ENCODE peak calls at places on chromosomes 1 and 21, in four cellular contexts. L is heart right ventricle, V is brain microvascular endothelial cell, M is stomach. H is an unnamed sample.

GRCh38 chr1:17167041-17167782 is 37.7 kb upstream of the PADI1 start:
- DNase-seq in M (no peak), L (no peak), V (no peak), H (no peak)

GRCh38 chr1:47547753-47548152 is 109.9 kb downstream of the FOXD2 start:
- DNase-seq in M (no peak), L (no peak), V (peak; percentile 11), H (no peak)

GRCh38 chr1:93810316-93810715 is 68.7 kb downstream of the DNTTIP2 start:
- DNase-seq in M (no peak), V (no peak), L (no peak), H (no peak)

GRCh38 chr1:248822148-248823032 is 3.3 kb downstream of the SH3BP5L start:
- DNase-seq in V (no peak), M (no peak), L (no peak), H (no peak)

GRCh38 chr21:14911351-14911750 is 153.4 kb downstream of the NRIP1 start:
- DNase-seq in M (no peak), V (no peak), L (no peak), H (no peak)

GRCh38 chr21:29647353-29647781 is 292.4 kb downstream of the GRIK1 start:
- DNase-seq in L (no peak), M (no peak), V (peak; percentile 69), H (no peak)

GRCh38 chr1:151013518-151013917 is 5.3 kb downstream of the PRUNE1 start:
- DNase-seq in M (peak; percentile 63), L (no peak), V (peak; percentile 65), H (peak; percentile 66)

GRCh38 chr1:25478633-25479032 is 47.9 kb downstream of the MACO1 start:
- DNase-seq in V (no peak), L (no peak), M (no peak), H (no peak)

GRCh38 chr1:68384872-68385390 is 64.8 kb downstream of the RPE65 start:
- DNase-seq in V (peak; percentile 65), L (no peak), M (no peak), H (no peak)

GRCh38 chr1:2384130-2384860 is 7.1 kb downstream of the MORN1 start:
- DNase-seq in M (no peak), V (no peak), L (no peak), H (no peak)

GRCh38 chr1:197614916-197615692 is 160.2 kb downstream of the DENND1B start:
- DNase-seq in V (peak; percentile 46), M (peak; percentile 25), L (no peak), H (no peak)

GRCh38 chr1:33502726-33503125 is 30.3 kb downstream of the ZSCAN20 start:
- DNase-seq in V (peak; percentile 32), L (no peak), M (no peak), H (no peak)

GRCh38 chr21:19541612-19542011 is 1138.0 kb upstream of the TMPRSS15 start:
- DNase-seq in L (no peak), M (no peak), V (no peak), H (no peak)

GRCh38 chr1:196680107-196680506 is 28.3 kb downstream of the CFH start:
- DNase-seq in L (no peak), V (no peak), M (no peak), H (no peak)

GRCh38 chr1:9890224-9890731 is 19.8 kb downstream of the CTNNBIP1 start:
- DNase-seq in L (peak; percentile 52), V (peak; percentile 90), M (peak; percentile 64), H (no peak)

GRCh38 chr1:240174734-240175133 is 83.1 kb downstream of the FMN2 start:
- DNase-seq in L (no peak), V (no peak), M (no peak), H (no peak)

GRCh38 chr1:41668967-41669366 is 184.5 kb upstream of the EDN2 start:
- DNase-seq in V (no peak), L (no peak), M (no peak), H (no peak)

GRCh38 chr1:22646359-22646758 is 2.9 kb downstream of the C1QC start:
- DNase-seq in V (no peak), M (no peak), L (no peak), H (no peak)

GRCh38 chr1:9822897-9823692 is 670 bp downstream of the CLSTN1 start:
- DNase-seq in M (no peak), V (no peak), L (peak; percentile 36), H (no peak)

GRCh38 chr1:168227620-168228019 is 1.8 kb downstream of the SFT2D2 start:
- DNase-seq in L (no peak), M (no peak), V (no peak), H (no peak)

GRCh38 chr1:186315585-186315984 is 59.5 kb downstream of the TPR start:
- DNase-seq in V (no peak), M (no peak), L (no peak), H (no peak)

GRCh38 chr21:37937668-37938067 is 21.4 kb upstream of the KCNJ6 start:
- DNase-seq in M (no peak), V (no peak), L (no peak), H (no peak)

GRCh38 chr1:94463765-94464330 is 45.7 kb downstream of the ABCD3 start:
- DNase-seq in M (no peak), L (no peak), V (peak; percentile 53), H (no peak)

GRCh38 chr1:175820456-175820855 is 77.1 kb upstream of the TNR start:
- DNase-seq in M (no peak), V (no peak), L (no peak), H (no peak)

GRCh38 chr1:32062867-32063230 is 9.9 kb upstream of the TMEM39B start:
- DNase-seq in L (no peak), M (no peak), V (no peak), H (no peak)

GRCh38 chr21:39097981-39098380 is 85.3 kb downstream of the PSMG1 start:
- DNase-seq in V (no peak), M (no peak), L (no peak), H (no peak)

GRCh38 chr1:155177192-155177917 is 3.7 kb downstream of the TRIM46 start:
- DNase-seq in V (no peak), M (peak; percentile 72), L (no peak), H (no peak)

GRCh38 chr21:36388835-36389234 is 3.6 kb downstream of the CHAF1B start:
- DNase-seq in M (no peak), V (peak; percentile 33), L (no peak), H (peak; percentile 30)

GRCh38 chr1:197521118-197521739 is 253.2 kb downstream of the CRB1 start:
- DNase-seq in L (no peak), V (peak; percentile 34), M (no peak), H (no peak)

GRCh38 chr1:26998319-26999300 is 5.1 kb downstream of the TRNP1 start:
- DNase-seq in L (no peak), V (no peak), M (no peak), H (no peak)

GRCh38 chr21:43866233-43866632 is 1.2 kb downstream of the AGPAT3 start:
- DNase-seq in L (peak; percentile 55), V (peak; percentile 22), M (no peak), H (no peak)

GRCh38 chr1:15152318-15153183 is 996 bp upstream of the TMEM51 start:
- DNase-seq in V (peak; percentile 88), L (peak; percentile 76), M (peak; percentile 92), H (peak; percentile 83)

GRCh38 chr1:183678819-183679218 is 25.7 kb upstream of the APOBEC4 start:
- DNase-seq in L (no peak), M (no peak), V (no peak), H (no peak)

GRCh38 chr1:147843486-147843885 is 59.1 kb upstream of the GJA8 start:
- DNase-seq in V (no peak), M (no peak), L (no peak), H (no peak)

GRCh38 chr1:46446646-46447498 is 42.8 kb upstream of the DMBX1 start:
- DNase-seq in M (peak; percentile 88), V (peak; percentile 56), L (peak; percentile 78), H (peak; percentile 78)

GRCh38 chr1:91871994-91872393 is 14.0 kb downstream of the TGFBR3 start:
- DNase-seq in L (no peak), V (no peak), M (no peak), H (no peak)

GRCh38 chr1:214289574-214290272 is 8.8 kb downstream of the SMYD2 start:
- DNase-seq in L (no peak), V (no peak), M (no peak), H (no peak)

GRCh38 chr21:42571391-42572150 is 57.9 kb downstream of the SLC37A1 start:
- DNase-seq in M (no peak), V (no peak), L (no peak), H (no peak)

GRCh38 chr1:244199883-244200282 is 148.8 kb downstream of the ZBTB18 start:
- DNase-seq in M (no peak), L (no peak), V (no peak), H (no peak)

GRCh38 chr1:42928859-42929258 is 29.8 kb downstream of the SLC2A1 start:
- DNase-seq in V (no peak), L (no peak), M (no peak), H (no peak)
- H3K27ac ChIP-seq in V (no peak overlapping the region), L (no peak overlapping the region), M (no peak overlapping the region), H (no peak overlapping the region)

GRCh38 chr1:5596651-5597050 is 395.6 kb downstream of the NPHP4 start:
- DNase-seq in V (no peak), L (no peak), M (peak; percentile 20), H (peak; percentile 26)

GRCh38 chr1:5598824-5599395 is 393.3 kb downstream of the NPHP4 start:
- DNase-seq in L (no peak), M (peak; percentile 23), V (no peak), H (peak; percentile 19)

GRCh38 chr1:5599541-5599940 is 392.7 kb downstream of the NPHP4 start:
- DNase-seq in M (peak; percentile 11), L (no peak), V (no peak), H (peak; percentile 20)

GRCh38 chr1:5597171-5597864 is 394.9 kb downstream of the NPHP4 start:
- DNase-seq in M (peak; percentile 31), V (no peak), L (no peak), H (peak; percentile 26)

DNA sequence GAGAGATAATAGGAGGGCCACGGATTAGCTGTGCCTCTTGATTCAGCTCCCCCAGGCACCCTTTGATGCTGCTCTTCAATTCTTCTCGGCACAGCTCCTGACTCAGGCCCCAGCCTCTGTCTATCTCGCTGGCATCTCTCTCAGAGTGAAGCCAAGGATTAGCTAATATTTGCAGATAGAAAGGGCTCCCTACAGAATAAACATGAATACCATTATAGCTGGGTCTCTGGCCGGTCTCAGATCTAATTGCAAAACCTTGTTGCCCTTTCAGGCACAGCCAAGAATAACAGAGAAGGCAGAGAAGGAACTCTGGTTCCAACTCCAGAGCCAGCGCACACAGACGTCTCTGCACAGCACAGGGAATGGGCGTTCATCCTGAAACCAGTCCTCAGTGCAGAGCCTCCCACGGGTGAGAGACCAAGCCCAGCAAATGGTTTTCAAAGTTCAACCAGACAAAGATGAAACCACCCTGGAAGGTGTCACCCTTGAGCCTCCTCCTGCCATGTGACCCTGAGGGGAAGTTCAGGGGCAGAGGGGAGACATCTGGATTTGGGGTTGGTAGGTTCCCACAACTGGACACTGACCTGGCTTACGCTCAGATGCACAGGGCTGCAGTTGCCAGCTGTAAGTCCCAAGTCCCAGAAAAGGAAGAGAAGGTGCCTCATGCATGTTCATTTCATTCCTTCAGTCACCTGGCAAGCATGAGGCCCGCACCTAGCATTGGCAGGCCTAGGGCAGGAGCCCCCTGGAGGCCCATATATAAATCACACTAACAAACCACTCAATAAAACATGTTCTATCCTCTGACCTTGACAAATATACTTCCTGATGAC is 394.0 kb downstream of the NPHP4 start:
- DNase-seq in M (peak; percentile 66), L (no peak), V (no peak), H (peak; percentile 28)
- TF ChIP-seq CTCF in M (no peak), L (no peak), V (no peak), H (no peak)

GRCh38 chr1:110341872-110342331 is 2.7 kb downstream of the RBM15 start:
- DNase-seq in L (no peak), M (no peak), V (no peak), H (no peak)
- H3K36me3 ChIP-seq in L (peaks cover 27% of the 10 kb centered on the region), M (peaks cover 32% of the 10 kb centered on the region), V (peaks cover 21% of the 10 kb centered on the region), H (peaks cover 3% of the 10 kb centered on the region)

GRCh38 chr1:43963006-43963405 is 6.8 kb upstream of the DPH2 start:
- DNase-seq in V (no peak), M (no peak), L (no peak), H (no peak)
- H3K27ac ChIP-seq in V (no peak overlapping the region), M (no peak overlapping the region), L (no peak overlapping the region), H (no peak overlapping the region)

GRCh38 chr1:44237721-44238457 is 24.6 kb downstream of the DMAP1 start:
- DNase-seq in L (no peak), V (peak; percentile 18), M (no peak), H (no peak)
- TF ChIP-seq CTCF in L (no peak), V (peak; percentile 82), M (no peak), H (no peak)

H was measured in lung.